ENCODE peak calls at places on chromosomes 6 and 20, in ten cellular contexts. B, E, J, F, P, O, A, M, H and L are unnamed samples.

GRCh38 chr6:122803056-122803695 is 14.1 kb downstream of the SMPDL3A start:
- DNase-seq in B (no peak), E (peak), J (no peak), F (no peak), P (no peak), O (no peak), A (no peak), M (no peak), H (no peak), L (no peak)

GRCh38 chr6:23650676-23651075 is 475.3 kb upstream of the NRSN1 start:
- DNase-seq in B (no peak), E (no peak), J (no peak), F (peak), P (no peak), O (no peak), A (no peak), M (no peak), H (peak), L (no peak)

GRCh38 chr20:33262658-33263065 is 20.4 kb upstream of the BPIFB1 start:
- DNase-seq in B (no peak), E (no peak), J (no peak), F (no peak), P (no peak), O (no peak), A (peak), M (no peak), H (no peak), L (no peak)

GRCh38 chr6:1208876-1209275 is 103.0 kb upstream of the FOXQ1 start:
- DNase-seq in B (no peak), E (no peak), J (no peak), F (no peak), P (peak), O (no peak), A (no peak), M (no peak), H (no peak), L (no peak)

GRCh38 chr6:132973556-132973993 is 159.2 kb downstream of the RPS12 start:
- DNase-seq in B (no peak), E (no peak), J (no peak), F (no peak), P (no peak), O (no peak), A (no peak), M (no peak), H (no peak), L (no peak)

GRCh38 chr6:36523936-36524499 is 23.3 kb downstream of the STK38 start:
- DNase-seq in B (no peak), E (no peak), J (no peak), F (no peak), P (no peak), O (no peak), A (no peak), M (no peak), H (no peak), L (no peak)

GRCh38 chr20:54398814-54399213 is 76.6 kb upstream of the DOK5 start:
- DNase-seq in B (no peak), E (no peak), J (no peak), F (no peak), P (no peak), O (no peak), A (no peak), M (no peak), H (no peak), L (no peak)

GRCh38 chr6:7271205-7271534 is 41.8 kb downstream of the SSR1 start:
- DNase-seq in B (no peak), E (no peak), J (no peak), F (no peak), P (no peak), O (no peak), A (no peak), M (no peak), H (peak), L (no peak)

GRCh38 chr6:125296461-125296860 is 5.3 kb downstream of the HDDC2 start:
- DNase-seq in B (no peak), E (no peak), J (no peak), F (no peak), P (no peak), O (no peak), A (no peak), M (no peak), H (no peak), L (no peak)

GRCh38 chr20:41895216-41895615 is 277.0 kb upstream of the CHD6 start:
- DNase-seq in B (no peak), E (no peak), J (no peak), F (no peak), P (peak), O (no peak), A (no peak), M (no peak), H (no peak), L (no peak)

GRCh38 chr20:62886709-62887058 is 25.1 kb upstream of the TCFL5 start:
- DNase-seq in B (no peak), E (no peak), J (no peak), F (no peak), P (no peak), O (no peak), A (no peak), M (no peak), H (no peak), L (no peak)

GRCh38 chr6:43978473-43979360 is 148.5 kb downstream of the MRPL14 start:
- DNase-seq in B (no peak), E (no peak), J (no peak), F (no peak), P (no peak), O (peak), A (no peak), M (no peak), H (no peak), L (no peak)

GRCh38 chr6:158213925-158214674 is 46.0 kb downstream of the GTF2H5 start:
- DNase-seq in B (peak), E (peak), J (no peak), F (peak), P (no peak), O (no peak), A (peak), M (peak), H (peak), L (peak)

GRCh38 chr6:100300221-100300736 is 164.4 kb downstream of the SIM1 start:
- DNase-seq in B (no peak), E (no peak), J (no peak), F (no peak), P (no peak), O (no peak), A (no peak), M (no peak), H (no peak), L (no peak)

GRCh38 chr6:4943716-4944115 is 60.1 kb downstream of the RPP40 start:
- DNase-seq in B (no peak), E (no peak), J (no peak), F (no peak), P (no peak), O (no peak), A (no peak), M (no peak), H (no peak), L (no peak)

GRCh38 chr6:154606457-154606856 is 96.0 kb upstream of the CNKSR3 start:
- DNase-seq in B (no peak), E (no peak), J (no peak), F (no peak), P (no peak), O (no peak), A (no peak), M (no peak), H (no peak), L (peak)

GRCh38 chr6:34938268-34938667 is 49.2 kb downstream of the ANKS1A start:
- DNase-seq in B (no peak), E (no peak), J (no peak), F (no peak), P (no peak), O (no peak), A (peak), M (peak), H (no peak), L (no peak)

GRCh38 chr6:44856495-44856878 is 469.0 kb downstream of the CDC5L start:
- DNase-seq in B (no peak), E (no peak), J (no peak), F (no peak), P (no peak), O (no peak), A (no peak), M (no peak), H (no peak), L (no peak)

GRCh38 chr20:56630086-56630493 is 984 bp downstream of the TFAP2C start:
- DNase-seq in B (no peak), E (peak), J (no peak), F (peak), P (no peak), O (peak), A (peak), M (peak), H (peak), L (no peak)

GRCh38 chr6:116682334-116682712 is 1.3 kb downstream of the KPNA5 start:
- DNase-seq in B (no peak), E (peak), J (no peak), F (no peak), P (no peak), O (no peak), A (no peak), M (no peak), H (no peak), L (no peak)

GRCh38 chr6:151390276-151391020 is 911 bp downstream of the ZBTB2 start:
- DNase-seq in B (peak), E (peak), J (peak), F (peak), P (peak), O (peak), A (peak), M (peak), H (peak), L (peak)

GRCh38 chr6:151391021-151391470 is 313 bp downstream of the ZBTB2 start:
- DNase-seq in B (peak), E (peak), J (no peak), F (peak), P (peak), O (peak), A (peak), M (peak), H (peak), L (peak)

GRCh38 chr6:151393410-151393809 is 2.1 kb upstream of the ZBTB2 start:
- DNase-seq in B (no peak), E (no peak), J (no peak), F (no peak), P (no peak), O (no peak), A (no peak), M (no peak), H (no peak), L (no peak)

GRCh38 chr6:151392429-151392828 is 1.1 kb upstream of the ZBTB2 start:
- DNase-seq in B (no peak), E (no peak), J (no peak), F (no peak), P (no peak), O (no peak), A (no peak), M (no peak), H (no peak), L (no peak)

DNA sequence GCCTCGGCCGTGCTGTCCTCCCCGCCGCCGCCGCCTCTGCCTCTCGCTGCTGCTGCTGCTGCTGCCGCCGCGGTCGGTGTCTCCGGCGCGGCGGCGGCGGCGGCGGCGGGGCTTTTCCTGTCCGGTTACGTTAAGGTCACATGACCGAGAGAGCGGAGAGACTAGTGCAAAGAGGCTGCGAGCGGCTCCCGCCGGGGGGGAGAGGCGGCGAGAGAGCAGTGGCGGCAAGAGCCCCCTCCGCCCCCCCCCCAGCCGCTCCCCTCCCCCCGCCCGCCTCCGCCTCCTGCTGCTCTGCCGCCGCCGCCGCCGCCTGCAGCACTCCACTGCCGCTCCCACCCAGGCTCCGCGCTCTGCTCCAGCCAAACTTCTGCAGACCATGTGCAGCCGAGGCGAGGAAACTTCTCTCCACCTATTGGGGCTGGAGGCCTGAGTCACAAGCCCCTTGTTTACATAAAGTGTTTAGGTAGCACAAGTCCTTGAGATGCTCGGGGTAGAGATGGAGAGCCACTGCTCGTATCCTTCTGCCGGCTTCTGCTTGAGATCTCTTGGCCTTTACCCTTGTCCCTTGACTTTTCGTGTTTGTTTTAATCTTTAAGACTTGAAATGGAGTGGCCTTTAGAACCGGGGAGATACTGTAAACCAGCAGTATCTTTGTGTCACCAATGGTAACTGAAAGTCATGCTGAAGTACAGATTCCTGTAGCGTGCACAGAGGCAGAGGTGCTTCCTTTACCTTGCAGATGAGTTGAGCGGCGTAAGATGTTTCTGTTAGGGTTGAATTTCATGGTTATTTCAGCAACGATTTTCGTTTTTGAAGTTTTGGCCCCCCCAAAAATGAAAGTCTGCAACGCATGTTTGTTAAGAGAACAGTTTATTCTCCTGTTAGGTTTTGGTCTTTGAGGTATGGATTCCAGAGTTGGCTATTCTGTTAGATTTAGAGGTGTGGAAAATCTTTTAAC is at the start of gene ZBTB2:
- DNase-seq in B (peak), E (peak), J (no peak), F (peak), P (no peak), O (peak), A (peak), M (peak), H (peak), L (peak)
- TF ChIP-seq POLR2A in B (no peak), E (peak), J (no peak), F (no peak), P (no peak), O (no peak), A (no peak), M (no peak), H (no peak), L (no peak)

GRCh38 chr6:166595061-166595780 is 8.7 kb upstream of the RAMACL start:
- DNase-seq in B (no peak), E (no peak), J (no peak), F (no peak), P (no peak), O (no peak), A (no peak), M (no peak), H (no peak), L (no peak)
- TF ChIP-seq POLR2A in B (no peak), E (no peak), J (no peak), F (no peak), P (no peak), O (no peak), A (no peak), M (no peak), H (no peak), L (no peak)

GRCh38 chr20:572752-573151 is 29.2 kb upstream of the CSNK2A1 start:
- DNase-seq in B (no peak), E (no peak), J (no peak), F (no peak), P (no peak), O (no peak), A (no peak), M (no peak), H (no peak), L (no peak)
- TF ChIP-seq POLR2A in B (no peak), E (no peak), J (no peak), F (no peak), P (no peak), O (no peak), A (no peak), M (no peak), H (no peak), L (no peak)

DNA sequence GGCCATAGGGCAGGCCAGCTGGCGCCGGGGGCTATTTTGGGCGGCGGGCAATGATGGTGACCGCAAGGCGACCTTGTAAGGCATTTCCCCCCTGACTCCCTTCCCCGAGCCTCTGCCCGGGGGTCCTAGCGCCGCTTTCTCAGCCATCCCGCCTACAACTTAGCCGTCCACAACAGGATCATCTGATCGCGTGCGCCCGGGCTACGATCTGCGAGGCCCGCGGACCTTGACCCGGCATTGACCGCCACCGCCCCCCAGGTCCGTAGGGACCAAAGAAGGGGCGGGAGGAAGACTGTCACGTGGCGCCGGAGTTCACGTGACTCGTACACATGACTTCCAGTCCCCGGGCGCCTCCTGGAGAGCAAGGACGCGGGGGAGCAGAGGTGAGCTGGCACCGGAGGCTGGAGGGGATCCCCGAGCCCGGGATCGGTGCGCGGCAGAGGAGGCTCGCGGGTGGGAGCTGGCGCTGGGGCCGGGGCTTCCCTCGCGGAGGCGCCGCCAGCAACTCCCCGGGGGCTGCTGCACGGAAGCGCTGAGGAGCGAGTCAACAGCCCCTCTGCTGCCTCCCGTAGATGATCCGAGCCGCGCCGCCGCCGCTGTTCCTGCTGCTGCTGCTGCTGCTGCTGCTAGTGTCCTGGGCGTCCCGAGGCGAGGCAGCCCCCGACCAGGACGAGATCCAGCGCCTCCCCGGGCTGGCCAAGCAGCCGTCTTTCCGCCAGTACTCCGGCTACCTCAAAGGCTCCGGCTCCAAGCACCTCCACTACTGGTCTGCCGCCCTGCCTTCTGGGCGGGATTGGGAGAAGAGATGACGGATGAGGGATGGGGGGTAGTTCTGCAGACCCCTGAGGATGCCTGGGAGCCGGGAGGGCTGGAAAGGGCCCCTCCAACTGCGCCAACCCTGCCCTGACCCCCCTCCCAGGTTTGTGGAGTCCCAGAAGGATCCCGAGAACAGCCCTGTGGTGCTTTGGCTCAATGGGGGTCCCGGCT is at the start of the genes CTSA and NEURL2:
- DNase-seq in B (peak), E (peak), J (peak), F (peak), P (peak), O (peak), A (peak), M (peak), H (peak), L (peak)
- TF ChIP-seq POLR2A in B (no peak), E (peak), J (no peak), F (peak), P (peak), O (no peak), A (no peak), M (no peak), H (peak), L (peak)

DNA sequence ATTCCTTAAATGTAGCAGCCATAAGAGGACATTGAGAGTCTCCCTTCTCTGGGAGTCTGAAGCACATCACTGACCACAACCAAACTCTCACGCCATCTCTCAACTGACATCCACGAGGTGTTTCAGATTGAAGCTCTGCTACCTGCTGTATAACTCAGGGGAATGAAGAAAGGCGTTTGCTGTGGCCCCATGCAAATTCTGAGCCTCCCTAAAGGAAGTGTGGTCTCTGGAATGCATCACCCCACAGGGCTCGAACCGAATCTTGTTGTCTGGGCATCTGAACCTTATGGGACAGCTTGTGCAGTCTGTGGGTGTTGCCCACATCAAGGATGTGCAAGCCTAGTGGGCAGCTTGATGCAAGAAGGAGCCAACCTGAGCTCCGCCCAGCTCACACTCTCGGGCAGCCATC is 10.9 kb downstream of the PMEPA1 start:
- DNase-seq in B (no peak), E (no peak), J (no peak), F (no peak), P (no peak), O (no peak), A (no peak), M (no peak), H (no peak), L (no peak)
- TF ChIP-seq POLR2A in B (no peak), E (no peak), J (no peak), F (no peak), P (no peak), O (no peak), A (no peak), M (no peak), H (no peak), L (no peak)

GRCh38 chr6:27138837-27139752 is 108.4 kb upstream of the PRSS16 start:
- DNase-seq in B (peak), E (peak), J (no peak), F (no peak), P (no peak), O (no peak), A (peak), M (no peak), H (peak), L (peak)
- TF ChIP-seq POLR2A in B (no peak), E (no peak), J (no peak), F (no peak), P (no peak), O (no peak), A (no peak), M (no peak), H (no peak), L (peak)